ENCODE peak calls at places on chromosome 1, in four cellular contexts. C is HL-60, J is K562, A is GM12878. U is an unnamed sample.

GRCh38 chr1:201085902-201086735 is 26.1 kb downstream of the CACNA1S start:
- DNase-seq in C (peak; percentile 48), J (peak; percentile 81), A (no peak), U (peak; percentile 61)

GRCh38 chr1:51990478-51990965 is at the start of gene RAB3B:
- DNase-seq in C (peak; percentile 25), J (peak; percentile 92), A (no peak), U (peak; percentile 73)

GRCh38 chr1:53739109-53739681 is at the start of gene GLIS1:
- DNase-seq in C (peak; percentile 50), J (peak; percentile 100), A (no peak), U (peak; percentile 99)

GRCh38 chr1:184604152-184604900 is 150.3 kb downstream of the EDEM3 start:
- DNase-seq in C (no peak), J (no peak), A (no peak), U (no peak)

GRCh38 chr1:199687321-199687720 is 340.2 kb upstream of the NR5A2 start:
- DNase-seq in C (no peak), J (no peak), A (no peak), U (no peak)

GRCh38 chr1:7366286-7366954 is 404.7 kb upstream of the VAMP3 start:
- DNase-seq in C (no peak), J (no peak), A (no peak), U (no peak)

GRCh38 chr1:219189021-219189824 is 15.5 kb downstream of the LYPLAL1 start:
- DNase-seq in C (no peak), J (peak; percentile 30), A (peak; percentile 69), U (no peak)

GRCh38 chr1:2181752-2182151 is 12.8 kb downstream of the FAAP20 start:
- DNase-seq in C (no peak), J (no peak), A (no peak), U (no peak)

GRCh38 chr1:6246497-6247295 is 2.7 kb downstream of the HES3 start:
- DNase-seq in C (peak; percentile 70), J (peak; percentile 94), A (no peak), U (peak; percentile 91)

GRCh38 chr1:213996320-213997022 is 8.7 kb downstream of the PROX1 start:
- DNase-seq in C (no peak), J (no peak), A (no peak), U (no peak)

GRCh38 chr1:155513300-155513926 is 49.2 kb downstream of the ASH1L start:
- DNase-seq in C (no peak), J (no peak), A (no peak), U (no peak)
- TF ChIP-seq SPI1 in C (no peak), J (no peak), A (no peak), U (no peak)

DNA sequence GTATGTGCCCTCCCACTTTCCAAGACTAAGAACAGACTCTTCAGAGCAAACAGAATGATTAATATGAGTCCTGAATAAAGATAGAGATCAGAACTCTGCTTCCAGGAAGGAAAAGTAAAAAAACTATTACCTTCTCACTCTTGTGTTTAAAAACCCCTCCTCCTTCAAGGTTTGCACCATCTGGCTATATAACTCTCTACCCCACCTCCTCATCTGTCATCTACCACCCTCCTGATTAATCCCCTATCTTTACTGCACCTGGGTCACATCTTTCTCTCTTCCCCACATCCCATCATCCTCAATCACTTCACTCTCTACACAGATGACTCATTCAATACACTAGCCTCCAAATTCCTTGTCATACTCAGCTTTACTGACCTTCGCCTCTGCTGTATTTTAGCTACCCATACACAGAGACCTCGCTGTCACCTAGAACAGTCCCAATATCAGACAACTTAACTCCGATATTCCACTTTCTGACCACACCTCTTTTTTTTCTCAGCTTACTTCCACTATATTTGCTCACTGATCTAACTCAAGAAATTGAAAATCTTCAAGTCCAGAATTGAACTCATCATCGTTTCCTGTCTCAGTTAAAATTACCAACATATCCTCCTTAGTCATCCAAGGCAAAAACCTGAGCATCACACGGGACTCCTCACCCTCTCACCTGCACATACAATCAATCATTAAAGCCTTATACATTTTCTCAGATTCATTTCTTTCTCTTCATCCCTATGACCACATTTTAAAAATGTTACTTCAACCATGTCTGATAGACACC is 3.6 kb downstream of the SCMH1 start:
- DNase-seq in C (no peak), J (peak; percentile 40), A (no peak), U (no peak)
- TF ChIP-seq SPI1 in C (no peak), J (no peak), A (no peak), U (no peak)

DNA sequence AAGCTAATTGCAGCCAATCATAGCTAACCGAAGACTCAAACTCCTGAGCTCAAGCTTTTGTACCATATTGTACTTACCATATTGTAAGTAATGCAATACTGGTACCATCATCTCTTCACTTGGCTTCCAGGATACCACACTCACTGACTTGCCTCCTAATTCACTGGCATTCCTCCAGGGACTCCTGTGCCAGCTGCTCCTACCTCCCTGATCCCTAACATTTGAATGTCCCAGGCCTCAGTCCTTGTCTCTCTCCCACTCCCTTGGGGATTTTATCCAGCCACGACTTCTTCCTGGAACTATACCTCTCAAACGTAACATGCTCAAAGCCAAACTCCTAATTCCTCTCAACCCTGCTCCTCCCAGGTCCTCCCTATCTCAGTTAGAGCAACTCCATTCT is 33.8 kb downstream of the USP48 start:
- DNase-seq in C (no peak), J (no peak), A (no peak), U (no peak)
- TF ChIP-seq SPI1 in C (no peak), J (no peak), A (no peak), U (no peak)

GRCh38 chr1:204760350-204761134 is 75.0 kb upstream of the LRRN2 start:
- DNase-seq in C (no peak), J (no peak), A (no peak), U (no peak)

GRCh38 chr1:204758601-204759000 is 73.1 kb upstream of the LRRN2 start:
- DNase-seq in C (no peak), J (no peak), A (no peak), U (no peak)

DNA sequence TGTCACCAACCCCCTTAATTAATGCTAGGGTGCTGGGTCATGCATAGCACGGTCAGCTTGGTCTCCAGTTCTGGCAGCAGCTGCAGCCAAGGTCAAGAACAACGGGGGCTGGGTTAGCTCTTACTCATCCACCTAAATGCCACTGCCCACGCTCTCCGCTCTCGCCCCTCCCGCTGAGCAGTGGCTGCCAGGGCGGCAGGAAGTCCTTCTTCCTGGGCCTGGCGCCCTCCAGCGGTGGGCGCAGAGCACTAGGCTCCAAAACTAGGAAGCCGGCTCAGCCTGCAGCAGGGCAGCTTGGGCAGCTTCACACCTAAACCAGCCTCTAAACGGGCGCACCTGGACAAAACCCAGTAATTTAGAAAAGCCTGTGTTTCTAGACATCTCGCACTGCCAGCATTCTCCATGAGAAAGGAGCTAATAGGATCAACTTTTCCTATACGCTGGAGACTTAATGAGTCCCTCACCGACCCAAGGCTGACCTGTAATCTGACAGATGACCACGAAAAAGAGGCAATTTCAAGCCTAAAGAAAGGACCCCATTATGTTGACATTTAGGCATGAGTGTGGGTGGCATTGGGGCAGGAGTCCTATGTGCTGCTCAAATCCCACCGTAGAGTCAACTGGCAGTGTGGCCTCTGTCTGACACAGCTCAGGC is 78.4 kb upstream of the LRRN2 start:
- DNase-seq in C (peak; percentile 42), J (peak; percentile 79), A (peak; percentile 40), U (peak; percentile 53)
- TF ChIP-seq SPI1 in C (no peak), J (peak; percentile 65), A (peak; percentile 21), U (peak; percentile 1)

GRCh38 chr1:111399792-111400610 is 27.5 kb downstream of the OVGP1 start:
- DNase-seq in C (peak; percentile 43), J (peak; percentile 55), A (peak; percentile 15), U (peak; percentile 13)
- TF ChIP-seq SPI1 in C (no peak), J (no peak), A (no peak), U (no peak)